ENCODE peak calls at places on chromosomes 2 and 18, in four cellular contexts. One of them, this sample, is unnamed.

GRCh38 chr2:241514986-241515737 is 6.8 kb upstream of the STK25 start:
- DNase-seq in IMR-90: no peak
- DNase-seq in RWPE1: no peak
- DNase-seq in heart left ventricle: no peak
- DNase-seq in this sample: no peak

GRCh38 chr2:219071189-219071816 is 10.6 kb upstream of the IHH start:
- DNase-seq in heart left ventricle: no peak
- DNase-seq in RWPE1: peak; percentile 67
- DNase-seq in IMR-90: peak; percentile 43
- DNase-seq in this sample: no peak

GRCh38 chr2:69964353-69964831 is 3.0 kb upstream of the ASPRV1 start:
- DNase-seq in IMR-90: no peak
- DNase-seq in RWPE1: no peak
- DNase-seq in heart left ventricle: no peak
- DNase-seq in this sample: no peak

GRCh38 chr2:213119061-213119809 is 32.2 kb downstream of the IKZF2 start:
- DNase-seq in RWPE1: peak; percentile 3
- DNase-seq in IMR-90: peak; percentile 90
- DNase-seq in heart left ventricle: no peak
- DNase-seq in this sample: peak; percentile 24

GRCh38 chr18:55384551-55385275 is 203.3 kb downstream of the TCF4 start:
- DNase-seq in heart left ventricle: no peak
- DNase-seq in RWPE1: no peak
- DNase-seq in IMR-90: peak; percentile 48
- DNase-seq in this sample: no peak

GRCh38 chr2:177545981-177546600 is 153.5 kb downstream of the AGPS start:
- DNase-seq in RWPE1: no peak
- DNase-seq in IMR-90: no peak
- DNase-seq in heart left ventricle: no peak
- DNase-seq in this sample: no peak

GRCh38 chr2:181129654-181130053 is 149.2 kb downstream of the UBE2E3 start:
- DNase-seq in IMR-90: no peak
- DNase-seq in heart left ventricle: no peak
- DNase-seq in RWPE1: no peak
- DNase-seq in this sample: no peak

GRCh38 chr2:128320609-128321420 is 2.1 kb upstream of the HS6ST1 start:
- DNase-seq in RWPE1: no peak
- DNase-seq in IMR-90: no peak
- DNase-seq in heart left ventricle: peak; percentile 53
- DNase-seq in this sample: no peak

GRCh38 chr2:216989335-216990129 is 129.7 kb upstream of the TNP1 start:
- DNase-seq in heart left ventricle: no peak
- DNase-seq in IMR-90: peak; percentile 50
- DNase-seq in RWPE1: no peak
- DNase-seq in this sample: no peak

GRCh38 chr2:151878655-151879563 is 50.7 kb upstream of the ARL5A start:
- DNase-seq in IMR-90: no peak
- DNase-seq in heart left ventricle: no peak
- DNase-seq in RWPE1: no peak
- DNase-seq in this sample: no peak

GRCh38 chr2:56749152-56749752 is 565.5 kb downstream of the CCDC85A start:
- DNase-seq in heart left ventricle: no peak
- DNase-seq in RWPE1: peak; percentile 12
- DNase-seq in IMR-90: peak; percentile 6
- DNase-seq in this sample: no peak

GRCh38 chr2:102661846-102662245 is 42.5 kb downstream of the SLC9A2 start:
- DNase-seq in IMR-90: no peak
- DNase-seq in heart left ventricle: no peak
- DNase-seq in RWPE1: no peak
- DNase-seq in this sample: no peak
- TF ChIP-seq CTCF in IMR-90: no peak
- TF ChIP-seq CTCF in heart left ventricle: no peak
- TF ChIP-seq CTCF in RWPE1: no peak
- TF ChIP-seq CTCF in this sample: no peak

GRCh38 chr2:222610746-222611145 is 45.1 kb downstream of the FARSB start:
- DNase-seq in heart left ventricle: no peak
- DNase-seq in RWPE1: no peak
- DNase-seq in IMR-90: peak; percentile 12
- DNase-seq in this sample: no peak

GRCh38 chr2:222611684-222612083 is 44.2 kb downstream of the FARSB start:
- DNase-seq in RWPE1: no peak
- DNase-seq in IMR-90: no peak
- DNase-seq in heart left ventricle: no peak
- DNase-seq in this sample: no peak

GRCh38 chr2:222604749-222605515 is 51.0 kb downstream of the FARSB start:
- DNase-seq in RWPE1: no peak
- DNase-seq in heart left ventricle: no peak
- DNase-seq in IMR-90: no peak
- DNase-seq in this sample: no peak

GRCh38 chr2:222609391-222609790 is 46.5 kb downstream of the FARSB start:
- DNase-seq in heart left ventricle: no peak
- DNase-seq in IMR-90: peak; percentile 3
- DNase-seq in RWPE1: no peak
- DNase-seq in this sample: no peak

GRCh38 chr2:222608081-222608480 is 47.8 kb downstream of the FARSB start:
- DNase-seq in IMR-90: no peak
- DNase-seq in heart left ventricle: no peak
- DNase-seq in RWPE1: no peak
- DNase-seq in this sample: no peak
- H3K27ac ChIP-seq in IMR-90: no peak overlapping the region
- H3K27ac ChIP-seq in heart left ventricle: no peak overlapping the region
- H3K27ac ChIP-seq in RWPE1: no peak overlapping the region
- H3K27ac ChIP-seq in this sample: no peak overlapping the region

DNA sequence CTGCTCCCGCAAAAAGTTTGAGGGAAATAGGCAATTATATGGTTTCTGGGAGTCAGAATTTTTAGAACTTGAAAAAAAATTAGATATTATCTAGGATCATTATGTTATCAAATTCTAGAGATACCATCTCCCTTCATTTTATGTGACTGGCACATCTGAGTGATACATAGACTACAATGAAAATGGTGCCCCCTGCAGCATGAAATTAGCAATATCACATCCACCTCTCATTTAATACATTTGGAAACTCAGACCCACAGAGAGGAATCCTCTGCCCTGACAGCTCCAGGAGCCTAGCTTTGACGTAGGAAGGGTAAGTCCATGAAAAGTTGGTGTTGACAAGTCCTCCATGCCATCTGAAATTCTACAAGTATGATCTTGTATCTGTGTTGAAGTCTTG is 381.6 kb downstream of the SUCLG1 start:
- DNase-seq in heart left ventricle: no peak
- DNase-seq in IMR-90: no peak
- DNase-seq in RWPE1: peak; percentile 11
- DNase-seq in this sample: no peak
- TF ChIP-seq CTCF in heart left ventricle: no peak
- TF ChIP-seq CTCF in IMR-90: peak; percentile 35
- TF ChIP-seq CTCF in RWPE1: peak; percentile 15
- TF ChIP-seq CTCF in this sample: peak; percentile 46

GRCh38 chr2:98738304-98738703 is 7.4 kb upstream of the MGAT4A start:
- DNase-seq in heart left ventricle: no peak
- DNase-seq in RWPE1: no peak
- DNase-seq in IMR-90: no peak
- DNase-seq in this sample: no peak
- H3K27ac ChIP-seq in heart left ventricle: no peak overlapping the region
- H3K27ac ChIP-seq in RWPE1: no peak overlapping the region
- H3K27ac ChIP-seq in IMR-90: no peak overlapping the region
- H3K27ac ChIP-seq in this sample: no peak overlapping the region

GRCh38 chr2:96927420-96928171 is 57.7 kb upstream of the SEMA4C start:
- DNase-seq in RWPE1: peak; percentile 88
- DNase-seq in heart left ventricle: peak; percentile 64
- DNase-seq in IMR-90: no peak
- DNase-seq in this sample: no peak
- TF ChIP-seq CTCF in RWPE1: peak; percentile 41
- TF ChIP-seq CTCF in heart left ventricle: no peak
- TF ChIP-seq CTCF in IMR-90: no peak
- TF ChIP-seq CTCF in this sample: peak; percentile 30

This sample was measured in AG04450.